ENCODE peak calls at places on chromosomes 13 and 19, in eight cellular contexts. Z, Y, T, W, H, N, A and I are unnamed samples.
A peak's percentile ranks its signal among the peaks of the same experiment; 100 is the strongest.

GRCh38 chr13:30895773-30896172 is 10.3 kb upstream of the MEDAG start:
- DNase-seq in Z (no peak), Y (no peak), T (no peak), W (no peak), H (no peak), N (no peak), A (peak; percentile 33), I (peak; percentile 90)

GRCh38 chr19:29966594-29967249 is 24.7 kb downstream of the URI1 start:
- DNase-seq in Z (no peak), Y (no peak), T (no peak), W (no peak), H (no peak), N (peak; percentile 66), A (peak; percentile 40), I (peak; percentile 23)

GRCh38 chr13:106633321-106633720 is 65.4 kb upstream of the ARGLU1 start:
- DNase-seq in Z (no peak), Y (no peak), T (no peak), W (no peak), H (no peak), N (no peak), A (no peak), I (no peak)

GRCh38 chr13:74886496-74886895 is 595.5 kb downstream of the TBC1D4 start:
- DNase-seq in Z (no peak), Y (no peak), T (no peak), W (no peak), H (no peak), N (no peak), A (no peak), I (peak; percentile 61)

GRCh38 chr13:65638572-65639168 is 1591.5 kb downstream of the PCDH9 start:
- DNase-seq in Z (no peak), Y (no peak), T (peak; percentile 13), W (no peak), H (no peak), N (peak; percentile 76), A (peak; percentile 41), I (peak; percentile 63)

GRCh38 chr19:58007285-58007684 is 4.7 kb upstream of the ZNF606 start:
- DNase-seq in Z (no peak), Y (no peak), T (no peak), W (no peak), H (no peak), N (peak; percentile 64), A (no peak), I (no peak)

GRCh38 chr13:66665991-66666390 is 564.1 kb downstream of the PCDH9 start:
- DNase-seq in Z (no peak), Y (no peak), T (peak; percentile 86), W (no peak), H (no peak), N (no peak), A (no peak), I (peak; percentile 96)

GRCh38 chr19:13839938-13840750 is 36.8 kb upstream of the NANOS3 start:
- DNase-seq in Z (no peak), Y (peak; percentile 69), T (peak; percentile 92), W (no peak), H (no peak), N (peak; percentile 39), A (peak; percentile 76), I (peak; percentile 75)

GRCh38 chr13:42039946-42040729 is 8.3 kb upstream of the DGKH start:
- DNase-seq in Z (peak; percentile 79), Y (peak; percentile 90), T (peak; percentile 76), W (peak; percentile 75), H (peak; percentile 88), N (peak; percentile 93), A (peak; percentile 73), I (peak; percentile 94)

GRCh38 chr13:29861694-29862110 is 11.3 kb upstream of the UBL3 start:
- DNase-seq in Z (no peak), Y (no peak), T (no peak), W (no peak), H (no peak), N (no peak), A (no peak), I (peak; percentile 75)

GRCh38 chr13:40786568-40786996 is 2.8 kb upstream of the SLC25A15 start:
- DNase-seq in Z (no peak), Y (peak; percentile 60), T (no peak), W (no peak), H (no peak), N (no peak), A (no peak), I (no peak)

GRCh38 chr19:16893686-16893990 is 4.8 kb downstream of the F2RL3 start:
- DNase-seq in Z (no peak), Y (no peak), T (no peak), W (no peak), H (no peak), N (no peak), A (no peak), I (no peak)

GRCh38 chr19:3606690-3607289 is at the start of gene TBXA2R:
- DNase-seq in Z (peak; percentile 59), Y (peak; percentile 86), T (peak; percentile 56), W (no peak), H (peak; percentile 33), N (peak; percentile 71), A (peak; percentile 57), I (peak; percentile 80)

GRCh38 chr13:85590231-85590931 is 208.8 kb downstream of the SLITRK6 start:
- DNase-seq in Z (no peak), Y (no peak), T (no peak), W (no peak), H (no peak), N (no peak), A (no peak), I (peak; percentile 55)

GRCh38 chr19:15050639-15051038 is 1.4 kb downstream of the CASP14 start:
- DNase-seq in Z (no peak), Y (no peak), T (no peak), W (no peak), H (no peak), N (no peak), A (no peak), I (no peak)

GRCh38 chr13:110017379-110017778 is 231.0 kb upstream of the IRS2 start:
- DNase-seq in Z (no peak), Y (no peak), T (peak; percentile 87), W (no peak), H (no peak), N (no peak), A (peak; percentile 32), I (peak; percentile 94)

GRCh38 chr13:51843529-51843928 is 1.4 kb downstream of the TMEM272 start:
- DNase-seq in Z (no peak), Y (no peak), T (no peak), W (no peak), H (no peak), N (no peak), A (no peak), I (no peak)

GRCh38 chr13:85093808-85094207 is 705.4 kb downstream of the SLITRK6 start:
- DNase-seq in Z (no peak), Y (no peak), T (no peak), W (no peak), H (no peak), N (no peak), A (no peak), I (peak; percentile 9)

GRCh38 chr13:75635621-75636338 is at the start of gene LMO7:
- DNase-seq in Z (peak; percentile 17), Y (peak; percentile 45), T (peak; percentile 46), W (peak; percentile 49), H (peak; percentile 66), N (no peak), A (peak; percentile 62), I (peak; percentile 90)

GRCh38 chr19:5799247-5800241 is 5.3 kb upstream of the NRTN start:
- DNase-seq in Z (no peak), Y (no peak), T (no peak), W (no peak), H (no peak), N (no peak), A (no peak), I (no peak)

GRCh38 chr19:38788478-38789243 is at the start of gene LGALS7B:
- DNase-seq in Z (no peak), Y (no peak), T (no peak), W (no peak), H (no peak), N (peak; percentile 36), A (no peak), I (no peak)

GRCh38 chr13:101449971-101450748 is 2.3 kb upstream of the ITGBL1 start:
- DNase-seq in Z (no peak), Y (no peak), T (peak; percentile 55), W (no peak), H (no peak), N (no peak), A (peak; percentile 100), I (peak; percentile 76)

GRCh38 chr13:114285166-114285808 is 3.9 kb downstream of the UPF3A start:
- DNase-seq in Z (no peak), Y (no peak), T (peak; percentile 42), W (no peak), H (no peak), N (no peak), A (no peak), I (peak; percentile 42)

GRCh38 chr13:64164435-64164834 is 2748.8 kb upstream of the PCDH20 start:
- DNase-seq in Z (no peak), Y (no peak), T (no peak), W (no peak), H (no peak), N (no peak), A (no peak), I (no peak)

GRCh38 chr13:19713186-19713965 is 69.4 kb downstream of the PSPC1 start:
- DNase-seq in Z (no peak), Y (no peak), T (peak; percentile 24), W (no peak), H (no peak), N (no peak), A (peak; percentile 8), I (peak; percentile 67)

GRCh38 chr13:85565652-85566051 is 233.6 kb downstream of the SLITRK6 start:
- DNase-seq in Z (no peak), Y (no peak), T (no peak), W (no peak), H (no peak), N (no peak), A (no peak), I (no peak)

GRCh38 chr19:51803965-51804364 is 9.0 kb downstream of the FPR3 start:
- DNase-seq in Z (no peak), Y (no peak), T (no peak), W (no peak), H (no peak), N (peak; percentile 45), A (no peak), I (no peak)